ENCODE peak calls at places on chromosome 21, in seven cellular contexts. J, K, X, D, O, G and I are unnamed samples.

GRCh38 chr21:46456750-46457149 is 1.9 kb upstream of the DIP2A start:
- DNase-seq in J (no peak), K (no peak), X (no peak), D (no peak), O (no peak), G (no peak), I (no peak)

GRCh38 chr21:27268290-27268689 is 301.4 kb upstream of the ADAMTS5 start:
- DNase-seq in J (no peak), K (no peak), X (no peak), D (no peak), O (no peak), G (no peak), I (peak)

GRCh38 chr21:42229676-42230075 is 10.7 kb downstream of the ABCG1 start:
- DNase-seq in J (no peak), K (peak), X (no peak), D (no peak), O (no peak), G (no peak), I (no peak)

GRCh38 chr21:34844033-34844923 is 175.5 kb downstream of the CLIC6 start:
- DNase-seq in J (no peak), K (peak), X (no peak), D (peak), O (no peak), G (no peak), I (peak)

GRCh38 chr21:43885721-43886120 is 20.7 kb downstream of the AGPAT3 start:
- DNase-seq in J (no peak), K (no peak), X (no peak), D (no peak), O (no peak), G (no peak), I (no peak)

GRCh38 chr21:32914424-32915070 is 111.2 kb upstream of the OLIG2 start:
- DNase-seq in J (no peak), K (no peak), X (no peak), D (no peak), O (no peak), G (no peak), I (no peak)

GRCh38 chr21:16192900-16193299 is 463.1 kb downstream of the USP25 start:
- DNase-seq in J (no peak), K (no peak), X (no peak), D (no peak), O (peak), G (no peak), I (peak)

GRCh38 chr21:43723648-43724047 is 4.7 kb downstream of the PDXK start:
- DNase-seq in J (no peak), K (no peak), X (no peak), D (no peak), O (no peak), G (no peak), I (no peak)

GRCh38 chr21:21028275-21028814 is 30.1 kb downstream of the NCAM2 start:
- DNase-seq in J (no peak), K (no peak), X (no peak), D (no peak), O (peak), G (no peak), I (peak)

GRCh38 chr21:44052071-44052829 is 40.1 kb downstream of the TRAPPC10 start:
- DNase-seq in J (no peak), K (no peak), X (no peak), D (peak), O (no peak), G (no peak), I (peak)

GRCh38 chr21:44011123-44011773 is 861 bp upstream of the TRAPPC10 start:
- DNase-seq in J (no peak), K (no peak), X (no peak), D (no peak), O (peak), G (no peak), I (no peak)

GRCh38 chr21:33682992-33683627 is 40.8 kb downstream of the ITSN1 start:
- DNase-seq in J (no peak), K (no peak), X (no peak), D (no peak), O (peak), G (no peak), I (peak)

GRCh38 chr21:42039470-42039901 is 29.3 kb upstream of the ZBTB21 start:
- DNase-seq in J (no peak), K (peak), X (no peak), D (no peak), O (peak), G (no peak), I (peak)

GRCh38 chr21:35303085-35303484 is 254.0 kb upstream of the RUNX1 start:
- DNase-seq in J (no peak), K (no peak), X (no peak), D (no peak), O (peak), G (no peak), I (peak)

GRCh38 chr21:42120056-42120903 is 49.2 kb downstream of the UMODL1 start:
- DNase-seq in J (no peak), K (no peak), X (no peak), D (no peak), O (no peak), G (no peak), I (no peak)

GRCh38 chr21:33290441-33290840 is 24.3 kb downstream of the IL10RB start:
- DNase-seq in J (no peak), K (no peak), X (no peak), D (peak), O (no peak), G (no peak), I (no peak)

GRCh38 chr21:33299181-33299752 is 25.5 kb upstream of the IFNAR1 start:
- DNase-seq in J (no peak), K (no peak), X (no peak), D (no peak), O (no peak), G (no peak), I (no peak)

GRCh38 chr21:26226724-26227123 is 56.2 kb upstream of the APP start:
- DNase-seq in J (no peak), K (no peak), X (no peak), D (no peak), O (no peak), G (no peak), I (no peak)

GRCh38 chr21:43278359-43278758 is 109.6 kb downstream of the CRYAA start:
- DNase-seq in J (no peak), K (peak), X (no peak), D (no peak), O (no peak), G (no peak), I (no peak)

GRCh38 chr21:26784974-26785373 is 60.2 kb downstream of the ADAMTS1 start:
- DNase-seq in J (no peak), K (no peak), X (no peak), D (no peak), O (no peak), G (no peak), I (no peak)

GRCh38 chr21:19321688-19322087 is 918.1 kb upstream of the TMPRSS15 start:
- DNase-seq in J (no peak), K (no peak), X (no peak), D (no peak), O (no peak), G (no peak), I (peak)

GRCh38 chr21:43196789-43197188 is 28.0 kb downstream of the CRYAA start:
- DNase-seq in J (peak), K (no peak), X (no peak), D (peak), O (peak), G (no peak), I (peak)

GRCh38 chr21:36211660-36212512 is 55.3 kb downstream of the DOP1B start:
- DNase-seq in J (no peak), K (no peak), X (no peak), D (no peak), O (peak), G (no peak), I (peak)

GRCh38 chr21:33434770-33435360 is 31.7 kb downstream of the IFNGR2 start:
- DNase-seq in J (no peak), K (peak), X (no peak), D (no peak), O (peak), G (no peak), I (peak)

GRCh38 chr21:43608225-43608624 is 51.1 kb downstream of the HSF2BP start:
- DNase-seq in J (no peak), K (no peak), X (no peak), D (no peak), O (peak), G (no peak), I (peak)

GRCh38 chr21:22758478-22758877 is 1760.3 kb downstream of the NCAM2 start:
- DNase-seq in J (no peak), K (no peak), X (no peak), D (no peak), O (no peak), G (no peak), I (peak)

GRCh38 chr21:33362044-33362555 is 37.3 kb downstream of the IFNAR1 start:
- DNase-seq in J (no peak), K (no peak), X (peak), D (peak), O (no peak), G (no peak), I (peak)

GRCh38 chr21:43658769-43659135 is 536 bp downstream of the HSF2BP start:
- DNase-seq in J (no peak), K (no peak), X (no peak), D (peak), O (no peak), G (no peak), I (no peak)

GRCh38 chr21:35850029-35850428 is 210.3 kb downstream of the SETD4 start:
- DNase-seq in J (no peak), K (no peak), X (no peak), D (no peak), O (peak), G (no peak), I (peak)

GRCh38 chr21:36236052-36236730 is 79.6 kb downstream of the DOP1B start:
- DNase-seq in J (no peak), K (no peak), X (no peak), D (no peak), O (no peak), G (no peak), I (no peak)

GRCh38 chr21:41847066-41847804 is 31.9 kb downstream of the PRDM15 start:
- DNase-seq in J (no peak), K (no peak), X (no peak), D (no peak), O (peak), G (no peak), I (peak)

GRCh38 chr21:43312751-43313169 is 114.2 kb downstream of the SIK1 start:
- DNase-seq in J (no peak), K (no peak), X (no peak), D (no peak), O (no peak), G (no peak), I (no peak)

GRCh38 chr21:34941162-34941561 is 107.9 kb downstream of the RUNX1 start:
- DNase-seq in J (no peak), K (no peak), X (no peak), D (no peak), O (no peak), G (no peak), I (no peak)

GRCh38 chr21:35291034-35291433 is 241.9 kb upstream of the RUNX1 start:
- DNase-seq in J (no peak), K (no peak), X (no peak), D (no peak), O (no peak), G (no peak), I (no peak)

GRCh38 chr21:41777934-41778815 is 11.3 kb upstream of the RIPK4 start:
- DNase-seq in J (peak), K (peak), X (no peak), D (peak), O (peak), G (peak), I (peak)

GRCh38 chr21:21624674-21625073 is 626.5 kb downstream of the NCAM2 start:
- DNase-seq in J (no peak), K (no peak), X (no peak), D (no peak), O (peak), G (no peak), I (peak)

GRCh38 chr21:33069994-33070811 is at the start of gene OLIG1:
- DNase-seq in J (no peak), K (peak), X (no peak), D (no peak), O (peak), G (peak), I (peak)

GRCh38 chr21:44050276-44050675 is 38.2 kb downstream of the TRAPPC10 start:
- DNase-seq in J (no peak), K (peak), X (no peak), D (peak), O (no peak), G (no peak), I (peak)

GRCh38 chr21:34037446-34037845 is 35.9 kb upstream of the MRPS6 start:
- DNase-seq in J (no peak), K (no peak), X (no peak), D (no peak), O (peak), G (no peak), I (peak)

DNA sequence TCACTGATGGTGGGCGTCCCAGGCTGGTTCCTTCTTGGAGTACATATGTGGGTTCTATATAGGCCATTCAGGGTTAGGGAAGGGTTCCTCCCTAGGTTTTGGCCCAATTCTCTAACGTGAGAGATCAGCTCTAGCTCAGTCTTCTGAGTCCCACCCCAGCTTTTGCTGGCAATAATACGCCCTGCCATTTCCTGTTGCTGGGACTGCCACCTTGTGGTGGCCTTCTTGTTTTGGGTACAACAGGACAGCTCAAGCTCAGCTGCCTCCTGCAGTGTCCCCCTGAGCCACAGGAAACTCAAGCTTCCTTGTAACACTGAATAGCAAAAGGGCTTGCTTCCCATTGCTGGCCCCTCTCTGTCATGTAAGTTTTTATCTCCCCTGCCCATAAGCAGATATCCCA is 77.8 kb downstream of the BACH1 start:
- DNase-seq in J (no peak), K (peak), X (peak), D (no peak), O (peak), G (peak), I (peak)
- TF ChIP-seq CTCF in J (peak), K (peak), X (peak), D (no peak), O (peak), G (peak), I (peak)

GRCh38 chr21:39867198-39867650 is at the start of gene PCP4:
- DNase-seq in J (no peak), K (peak), X (no peak), D (peak), O (peak), G (peak), I (peak)
- H3K4me3 ChIP-seq in J (no peak), K (no peak), X (no peak), D (no peak), O (no peak), G (peak), I (no peak)

DNA sequence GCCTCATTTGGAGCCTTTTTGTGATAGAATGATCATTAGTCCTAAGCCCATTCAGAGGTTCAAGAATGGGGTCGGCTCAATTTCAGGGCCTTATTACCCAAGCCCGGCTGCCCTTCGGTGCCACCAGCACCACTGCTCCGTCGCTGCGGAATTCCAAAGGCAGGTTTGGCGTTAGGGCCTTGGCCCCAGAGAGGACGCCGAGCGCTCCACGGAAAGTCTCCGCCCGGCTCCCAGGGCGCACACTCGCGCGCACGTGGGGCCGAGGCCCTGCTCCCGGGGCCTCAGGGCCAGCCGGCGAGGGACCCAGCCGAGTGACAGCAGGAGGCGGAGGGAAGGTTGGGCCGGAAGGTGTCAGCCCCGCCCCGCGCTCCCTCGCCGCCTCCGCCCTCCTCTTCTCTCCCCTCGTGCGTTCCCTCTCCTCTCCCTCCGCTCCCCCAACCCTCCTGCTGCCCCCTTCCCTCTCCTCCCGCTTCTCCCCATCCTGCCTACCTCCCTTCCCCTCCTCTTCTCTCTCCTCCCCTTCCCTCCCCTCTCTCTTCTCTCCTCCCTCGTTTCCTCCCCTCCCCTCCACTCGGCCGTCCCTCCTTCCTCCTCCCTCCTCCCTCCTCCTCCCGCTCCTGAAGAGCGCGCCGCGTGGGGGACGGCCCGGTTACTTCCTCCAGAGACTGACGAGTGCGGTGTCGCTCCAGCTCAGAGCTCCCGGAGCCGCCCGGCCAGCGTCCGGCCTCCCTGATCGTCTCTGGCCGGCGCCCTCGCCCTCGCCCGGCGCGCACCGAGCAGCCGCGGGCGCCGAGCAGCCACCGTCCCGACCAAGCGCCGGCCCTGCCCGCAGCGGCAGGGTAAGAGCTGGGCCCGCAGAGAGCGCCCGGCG is at the start of gene ETS2:
- DNase-seq in J (peak), K (peak), X (peak), D (peak), O (peak), G (peak), I (peak)
- TF ChIP-seq CTCF in J (peak), K (no peak), X (no peak), D (no peak), O (no peak), G (peak), I (peak)

GRCh38 chr21:45140346-45140940 is 66.1 kb downstream of the ADARB1 start:
- DNase-seq in J (peak), K (peak), X (peak), D (no peak), O (peak), G (peak), I (peak)

GRCh38 chr21:45141507-45141906 is 67.1 kb downstream of the ADARB1 start:
- DNase-seq in J (no peak), K (no peak), X (no peak), D (no peak), O (no peak), G (no peak), I (no peak)

GRCh38 chr21:45143855-45144254 is 69.5 kb downstream of the ADARB1 start:
- DNase-seq in J (no peak), K (no peak), X (no peak), D (no peak), O (no peak), G (no peak), I (no peak)

GRCh38 chr21:45142916-45143315 is 68.5 kb downstream of the ADARB1 start:
- DNase-seq in J (no peak), K (no peak), X (no peak), D (no peak), O (no peak), G (no peak), I (no peak)

GRCh38 chr21:45142469-45142868 is 68.1 kb downstream of the ADARB1 start:
- DNase-seq in J (no peak), K (no peak), X (no peak), D (no peak), O (peak), G (no peak), I (peak)
- H3K4me3 ChIP-seq in J (no peak), K (no peak), X (no peak), D (no peak), O (no peak), G (no peak), I (no peak)

GRCh38 chr21:37496972-37497371 is 130.4 kb downstream of the DYRK1A start:
- DNase-seq in J (no peak), K (no peak), X (no peak), D (no peak), O (peak), G (no peak), I (peak)
- TF ChIP-seq CTCF in J (no peak), K (peak), X (no peak), D (no peak), O (peak), G (peak), I (peak)

GRCh38 chr21:45335761-45336534 is 48.3 kb upstream of the POFUT2 start:
- DNase-seq in J (no peak), K (peak), X (no peak), D (no peak), O (no peak), G (no peak), I (no peak)

GRCh38 chr21:45334134-45334533 is 46.4 kb upstream of the POFUT2 start:
- DNase-seq in J (no peak), K (no peak), X (no peak), D (no peak), O (no peak), G (no peak), I (no peak)

GRCh38 chr21:45335151-45335760 is 47.6 kb upstream of the POFUT2 start:
- DNase-seq in J (no peak), K (peak), X (no peak), D (no peak), O (no peak), G (no peak), I (no peak)

GRCh38 chr21:45333583-45334121 is 46.0 kb upstream of the POFUT2 start:
- DNase-seq in J (no peak), K (peak), X (no peak), D (no peak), O (no peak), G (no peak), I (peak)

GRCh38 chr21:45334591-45335081 is 46.9 kb upstream of the POFUT2 start:
- DNase-seq in J (no peak), K (peak), X (no peak), D (no peak), O (no peak), G (no peak), I (no peak)
- H3K4me3 ChIP-seq in J (no peak), K (no peak), X (no peak), D (no peak), O (no peak), G (no peak), I (no peak)

DNA sequence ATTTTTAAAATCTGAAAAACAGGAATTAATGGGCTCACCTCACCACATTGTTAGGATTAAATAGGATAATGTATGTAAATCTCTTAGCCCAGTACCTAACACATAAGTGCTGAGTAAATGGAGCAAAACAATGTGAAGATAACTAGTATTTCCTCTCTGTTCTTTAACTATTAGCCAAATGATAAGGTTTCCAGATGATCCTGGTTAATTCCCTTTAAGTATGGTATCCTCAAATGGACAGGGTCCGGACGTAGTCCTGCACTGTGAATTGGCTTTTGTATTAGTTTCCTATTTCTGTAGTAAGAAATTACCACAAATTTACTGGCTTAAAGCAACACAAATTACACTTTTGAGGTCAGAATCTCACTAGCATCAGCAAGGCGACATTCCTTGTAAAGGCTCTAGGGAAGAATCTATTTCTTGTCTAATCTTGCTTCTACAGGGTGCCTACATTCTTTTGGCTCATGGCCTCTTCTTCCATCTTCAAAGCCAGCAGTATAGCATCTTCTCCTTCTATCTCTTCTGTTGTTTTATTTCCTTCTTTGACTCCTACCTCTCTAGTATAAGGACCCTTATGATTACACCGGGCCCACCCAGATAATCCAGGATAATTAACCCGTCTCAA is 17.1 kb downstream of the SCAF4 start:
- DNase-seq in J (no peak), K (no peak), X (no peak), D (no peak), O (no peak), G (no peak), I (no peak)
- TF ChIP-seq CTCF in J (no peak), K (no peak), X (no peak), D (no peak), O (no peak), G (no peak), I (no peak)